ENCODE peak calls at places on chromosomes 2 and 18, in eight cellular contexts. K is fibroblast of lung; O is K562; E is tibial nerve; L is lung; Z is CD4-positive, alpha-beta T cell; J is ovary; B is pancreas. R is an unnamed sample.

GRCh38 chr2:202346180-202346579 is 29.9 kb upstream of the BMPR2 start:
- DNase-seq in K (no peak), O (no peak), E (no peak), L (no peak), Z (no peak), J (no peak), B (no peak), R (no peak)

GRCh38 chr2:58870704-58871103 is 629.6 kb upstream of the FANCL start:
- DNase-seq in K (no peak), O (peak), E (no peak), L (no peak), Z (no peak), J (no peak), B (no peak), R (peak)

GRCh38 chr2:14143435-14143834 is 489.1 kb upstream of the LRATD1 start:
- DNase-seq in K (no peak), O (no peak), E (no peak), L (no peak), Z (no peak), J (no peak), B (no peak), R (no peak)

GRCh38 chr2:182360012-182360662 is 66.7 kb downstream of the PDE1A start:
- DNase-seq in K (peak), O (no peak), E (peak), L (no peak), Z (no peak), J (no peak), B (peak), R (no peak)

GRCh38 chr2:239385096-239386000 is 15.5 kb downstream of the HDAC4 start:
- DNase-seq in K (no peak), O (no peak), E (no peak), L (no peak), Z (no peak), J (no peak), B (no peak), R (no peak)

GRCh38 chr2:66581461-66582363 is 146.8 kb downstream of the MEIS1 start:
- DNase-seq in K (peak), O (no peak), E (no peak), L (peak), Z (no peak), J (peak), B (peak), R (no peak)

GRCh38 chr2:101478561-101479001 is 3.7 kb upstream of the RFX8 start:
- DNase-seq in K (peak), O (no peak), E (no peak), L (no peak), Z (no peak), J (no peak), B (no peak), R (no peak)

GRCh38 chr2:67965246-67965645 is 97.6 kb downstream of the C1D start:
- DNase-seq in K (no peak), O (no peak), E (no peak), L (no peak), Z (no peak), J (no peak), B (no peak), R (peak)

GRCh38 chr18:3604626-3605408 is 154.8 kb downstream of the TGIF1 start:
- DNase-seq in K (peak), O (peak), E (no peak), L (no peak), Z (no peak), J (no peak), B (no peak), R (no peak)

GRCh38 chr2:161710131-161710915 is 86.1 kb downstream of the SLC4A10 start:
- DNase-seq in K (peak), O (no peak), E (no peak), L (no peak), Z (no peak), J (no peak), B (no peak), R (no peak)

GRCh38 chr2:113212245-113213060 is 38.7 kb downstream of the PSD4 start:
- DNase-seq in K (peak), O (no peak), E (peak), L (no peak), Z (no peak), J (peak), B (no peak), R (no peak)

GRCh38 chr2:197184959-197185586 is 125.5 kb downstream of the ANKRD44 start:
- DNase-seq in K (peak), O (no peak), E (no peak), L (peak), Z (no peak), J (peak), B (peak), R (no peak)

GRCh38 chr2:168086805-168087204 is 160.6 kb downstream of the STK39 start:
- DNase-seq in K (no peak), O (no peak), E (peak), L (no peak), Z (no peak), J (no peak), B (no peak), R (no peak)

GRCh38 chr2:112724611-112725525 is 4.0 kb downstream of the NT5DC4 start:
- DNase-seq in K (no peak), O (peak), E (no peak), L (no peak), Z (no peak), J (no peak), B (no peak), R (peak)

GRCh38 chr18:50836521-50836957 is 16.7 kb upstream of the MRO start:
- DNase-seq in K (peak), O (no peak), E (no peak), L (peak), Z (no peak), J (no peak), B (no peak), R (peak)

GRCh38 chr2:58428286-58428552 is 187.1 kb upstream of the FANCL start:
- DNase-seq in K (peak), O (no peak), E (no peak), L (no peak), Z (no peak), J (no peak), B (peak), R (peak)

GRCh38 chr2:205060269-205060668 is 515.0 kb downstream of the PARD3B start:
- DNase-seq in K (peak), O (no peak), E (no peak), L (no peak), Z (no peak), J (no peak), B (no peak), R (peak)

GRCh38 chr18:814300-815084 is 2.5 kb upstream of the YES1 start:
- DNase-seq in K (no peak), O (peak), E (no peak), L (no peak), Z (no peak), J (no peak), B (no peak), R (no peak)

GRCh38 chr2:102489646-102490045 is 16.6 kb downstream of the SLC9A4 start:
- DNase-seq in K (no peak), O (no peak), E (no peak), L (no peak), Z (no peak), J (no peak), B (no peak), R (no peak)

GRCh38 chr2:77816618-77817017 is 294.4 kb upstream of the LRRTM4 start:
- DNase-seq in K (no peak), O (no peak), E (no peak), L (no peak), Z (no peak), J (no peak), B (no peak), R (no peak)

GRCh38 chr2:43210467-43211303 is 15.7 kb downstream of the ZFP36L2 start:
- DNase-seq in K (peak), O (peak), E (peak), L (peak), Z (no peak), J (peak), B (no peak), R (no peak)

GRCh38 chr2:208251098-208251497 is 3.8 kb downstream of the IDH1 start:
- DNase-seq in K (no peak), O (no peak), E (no peak), L (no peak), Z (no peak), J (no peak), B (no peak), R (no peak)

GRCh38 chr2:85326406-85326945 is 1.3 kb downstream of the TGOLN2 start:
- DNase-seq in K (no peak), O (no peak), E (no peak), L (no peak), Z (peak), J (no peak), B (no peak), R (peak)

GRCh38 chr2:169739351-169739750 is 5.7 kb downstream of the KLHL23 start:
- DNase-seq in K (no peak), O (no peak), E (no peak), L (no peak), Z (no peak), J (no peak), B (no peak), R (no peak)

GRCh38 chr2:149068996-149069888 is 30.7 kb downstream of the LYPD6B start:
- DNase-seq in K (peak), O (no peak), E (no peak), L (no peak), Z (no peak), J (no peak), B (no peak), R (no peak)

GRCh38 chr2:197804758-197805597 is 585 bp downstream of the PLCL1 start:
- DNase-seq in K (peak), O (peak), E (peak), L (no peak), Z (peak), J (peak), B (no peak), R (no peak)

GRCh38 chr2:109335586-109336266 is 206.7 kb downstream of the SH3RF3 start:
- DNase-seq in K (peak), O (no peak), E (no peak), L (no peak), Z (no peak), J (no peak), B (no peak), R (no peak)

GRCh38 chr2:162333968-162334367 is 10.0 kb upstream of the GCA start:
- DNase-seq in K (no peak), O (no peak), E (peak), L (no peak), Z (no peak), J (no peak), B (no peak), R (peak)

GRCh38 chr2:19048593-19049264 is 309.7 kb downstream of the OSR1 start:
- DNase-seq in K (peak), O (no peak), E (no peak), L (peak), Z (no peak), J (peak), B (peak), R (no peak)

GRCh38 chr2:235967358-235967757 is 200.8 kb downstream of the GBX2 start:
- DNase-seq in K (no peak), O (no peak), E (no peak), L (no peak), Z (no peak), J (no peak), B (no peak), R (no peak)

GRCh38 chr2:180983468-180984388 is 3.3 kb downstream of the UBE2E3 start:
- DNase-seq in K (peak), O (peak), E (no peak), L (no peak), Z (peak), J (no peak), B (no peak), R (peak)

GRCh38 chr2:42195559-42195958 is 26.4 kb downstream of the EML4 start:
- DNase-seq in K (peak), O (no peak), E (no peak), L (no peak), Z (no peak), J (no peak), B (no peak), R (peak)

GRCh38 chr18:2850816-2851215 is 4.0 kb downstream of the EMILIN2 start:
- DNase-seq in K (no peak), O (no peak), E (no peak), L (no peak), Z (no peak), J (no peak), B (no peak), R (no peak)

GRCh38 chr2:160358051-160358450 is 135.6 kb downstream of the RBMS1 start:
- DNase-seq in K (peak), O (no peak), E (no peak), L (no peak), Z (no peak), J (no peak), B (no peak), R (no peak)

GRCh38 chr2:108244667-108245414 is 5.1 kb downstream of the SULT1C3 start:
- DNase-seq in K (no peak), O (no peak), E (no peak), L (no peak), Z (no peak), J (no peak), B (no peak), R (no peak)

GRCh38 chr2:237590272-237591020 is at the start of gene RAB17:
- DNase-seq in K (peak), O (no peak), E (no peak), L (peak), Z (no peak), J (no peak), B (peak), R (peak)

GRCh38 chr2:233331536-233331935 is 22.8 kb upstream of the DGKD start:
- DNase-seq in K (no peak), O (no peak), E (peak), L (peak), Z (peak), J (no peak), B (no peak), R (no peak)

GRCh38 chr2:163610817-163611556 is 124.8 kb downstream of the FIGN start:
- DNase-seq in K (no peak), O (no peak), E (no peak), L (no peak), Z (no peak), J (no peak), B (no peak), R (no peak)

GRCh38 chr18:26474542-26474941 is 73.8 kb downstream of the KCTD1 start:
- DNase-seq in K (no peak), O (no peak), E (no peak), L (no peak), Z (no peak), J (no peak), B (no peak), R (no peak)

GRCh38 chr18:74063023-74063422 is 84.6 kb downstream of the FBXO15 start:
- DNase-seq in K (no peak), O (peak), E (no peak), L (no peak), Z (no peak), J (no peak), B (no peak), R (no peak)
- TF ChIP-seq CTCF in K (no peak), O (peak), E (no peak), L (no peak), Z (no peak), J (no peak), B (no peak), R (no peak)

GRCh38 chr2:200356794-200357472 is 50.4 kb downstream of the SPATS2L start:
- DNase-seq in K (peak), O (no peak), E (no peak), L (no peak), Z (no peak), J (no peak), B (no peak), R (no peak)
- H3K27ac ChIP-seq in K (peak), O (no peak), E (no peak), L (no peak), Z (no peak), J (no peak), B (no peak), R (no peak)

DNA sequence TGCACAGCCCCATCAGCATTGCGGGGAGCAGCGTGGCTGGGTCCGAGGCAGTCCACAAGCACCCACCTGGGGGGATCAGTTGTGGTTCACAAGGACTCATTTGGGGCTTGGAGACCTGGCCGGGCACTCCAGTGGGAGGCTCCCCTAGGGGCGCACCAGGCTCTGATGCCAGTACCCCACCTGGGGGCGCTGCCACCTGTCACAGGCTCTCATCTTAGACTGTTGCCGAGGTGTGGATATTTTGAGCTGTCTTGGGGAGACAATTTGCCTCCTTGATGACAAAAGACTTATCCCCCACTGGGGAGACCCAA is 3.0 kb downstream of the ADRA2B start:
- DNase-seq in K (no peak), O (no peak), E (no peak), L (no peak), Z (no peak), J (no peak), B (peak), R (no peak)
- TF ChIP-seq CTCF in K (no peak), O (peak), E (no peak), L (no peak), Z (no peak), J (no peak), B (no peak), R (no peak)

GRCh38 chr18:35389095-35389618 is 12.0 kb upstream of the ZNF396 start:
- DNase-seq in K (peak), O (no peak), E (peak), L (no peak), Z (no peak), J (no peak), B (no peak), R (no peak)
- H3K27ac ChIP-seq in K (peak), O (no peak), E (no peak), L (no peak), Z (no peak), J (no peak), B (no peak), R (no peak)

GRCh38 chr18:8366656-8367055 is 242.6 kb upstream of the RAB12 start:
- DNase-seq in K (no peak), O (no peak), E (no peak), L (no peak), Z (no peak), J (no peak), B (no peak), R (no peak)
- TF ChIP-seq CTCF in K (no peak), O (no peak), E (no peak), L (no peak), Z (no peak), J (no peak), B (no peak), R (no peak)

DNA sequence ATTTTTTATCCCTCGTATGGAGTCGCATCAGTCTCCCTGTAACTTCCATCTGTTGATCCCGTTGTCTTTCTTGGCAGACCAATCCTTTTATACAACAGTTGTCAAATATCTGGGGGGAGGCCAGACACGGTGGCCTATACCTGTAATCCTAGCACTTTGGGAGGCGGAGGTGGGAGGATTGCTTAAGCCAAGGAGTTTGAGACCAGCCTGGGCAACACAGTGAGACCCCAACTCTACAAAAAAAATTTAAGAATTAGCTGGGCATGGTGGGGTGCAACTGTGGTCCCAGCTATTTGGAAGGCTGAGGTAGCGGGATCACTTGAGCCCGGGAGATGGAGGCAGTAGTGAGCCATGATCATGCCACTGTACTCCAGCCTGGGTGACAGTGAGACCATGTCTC is 2.0 kb downstream of the XRCC5 start:
- DNase-seq in K (no peak), O (no peak), E (no peak), L (no peak), Z (no peak), J (no peak), B (no peak), R (no peak)
- H3K27ac ChIP-seq in K (no peak), O (no peak), E (no peak), L (no peak), Z (no peak), J (no peak), B (no peak), R (peak)

DNA sequence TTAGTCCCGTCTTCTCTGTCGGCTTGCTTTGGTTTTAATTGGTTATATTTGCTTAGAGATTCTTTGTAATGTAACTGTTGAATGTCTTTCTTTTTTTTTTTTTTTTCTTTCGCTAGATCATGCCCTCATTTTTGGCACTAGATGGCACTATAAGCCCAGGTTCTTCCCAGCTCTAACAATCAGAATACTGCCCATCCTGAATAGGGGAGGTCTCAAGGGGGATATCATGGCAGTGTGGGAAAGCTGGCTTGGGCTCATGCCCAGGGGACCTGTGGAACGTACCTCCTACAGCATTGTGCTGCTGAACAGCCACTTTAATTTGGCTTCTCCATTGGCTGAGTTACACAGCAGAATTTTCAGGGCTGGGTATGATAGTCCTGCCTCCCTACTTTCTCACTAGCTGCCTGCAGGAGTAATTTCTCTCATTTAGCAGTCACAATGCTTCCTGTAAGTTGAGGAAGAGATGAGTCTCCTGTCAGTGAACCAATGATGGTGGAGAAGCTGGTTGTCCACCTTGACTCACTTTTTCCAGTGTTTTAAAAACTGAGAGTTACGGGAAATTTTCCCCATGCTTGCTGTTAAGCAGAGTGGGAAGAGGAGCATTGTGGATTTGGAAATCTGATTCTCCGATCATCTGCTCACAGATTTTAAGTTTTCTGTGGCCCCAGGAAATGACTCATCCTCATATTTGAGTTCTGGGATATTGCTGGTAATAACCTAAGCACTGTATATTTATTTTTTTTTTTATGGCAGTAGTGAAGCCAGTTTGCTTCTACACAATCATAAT is 47.2 kb downstream of the RAD51AP2 start:
- DNase-seq in K (peak), O (peak), E (no peak), L (no peak), Z (no peak), J (no peak), B (no peak), R (no peak)
- TF ChIP-seq CTCF in K (peak), O (peak), E (no peak), L (peak), Z (no peak), J (no peak), B (no peak), R (no peak)

GRCh38 chr2:96870631-96871255 is 863 bp upstream of the SEMA4C start:
- DNase-seq in K (no peak), O (no peak), E (no peak), L (no peak), Z (peak), J (peak), B (no peak), R (no peak)
- H3K27ac ChIP-seq in K (no peak), O (peak), E (peak), L (peak), Z (peak), J (peak), B (peak), R (peak)

GRCh38 chr2:224754129-224754528 is 38.0 kb upstream of the CCDC195 start:
- DNase-seq in K (peak), O (no peak), E (no peak), L (no peak), Z (no peak), J (no peak), B (no peak), R (peak)

GRCh38 chr2:224747765-224748164 is 31.6 kb upstream of the CCDC195 start:
- DNase-seq in K (no peak), O (no peak), E (no peak), L (no peak), Z (no peak), J (no peak), B (no peak), R (no peak)

GRCh38 chr2:224751996-224752698 is 36.0 kb upstream of the CCDC195 start:
- DNase-seq in K (no peak), O (no peak), E (no peak), L (no peak), Z (no peak), J (no peak), B (no peak), R (no peak)

DNA sequence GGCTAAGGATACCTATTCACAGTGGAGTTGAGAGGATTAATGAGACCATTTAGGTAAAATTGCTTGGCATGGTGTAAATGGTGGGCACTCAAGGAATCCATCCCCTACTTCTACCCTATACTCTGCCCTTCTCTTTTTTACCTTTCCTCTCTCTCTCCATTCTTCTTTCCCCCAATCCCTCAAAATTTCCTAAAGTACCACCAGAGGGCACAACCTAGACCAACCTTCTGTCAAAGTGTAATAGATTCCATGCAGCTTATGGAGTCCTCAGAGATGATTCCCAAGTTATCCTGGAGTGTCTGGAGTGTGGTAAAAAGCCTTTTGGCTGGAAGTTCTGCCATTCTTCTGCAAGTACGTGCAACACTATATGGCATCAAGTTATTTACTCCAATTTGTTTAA is 33.0 kb upstream of the CCDC195 start:
- DNase-seq in K (peak), O (no peak), E (no peak), L (no peak), Z (no peak), J (no peak), B (no peak), R (peak)
- TF ChIP-seq CTCF in K (no peak), O (no peak), E (no peak), L (no peak), Z (no peak), J (no peak), B (no peak), R (no peak)